ENCODE peak calls at places on chromosome 17, in six cellular contexts. X is fibroblast of pulmonary artery, V is uterus, R is dorsolateral prefrontal cortex, E is A549, Z is left lung. F is an unnamed sample.

GRCh38 chr17:80469667-80470066 is 6.7 kb downstream of the NPTX1 start:
- DNase-seq in X (no peak), V (no peak), R (no peak), E (no peak), Z (no peak), F (no peak)

GRCh38 chr17:63138713-63139112 is 172.7 kb downstream of the TANC2 start:
- DNase-seq in X (no peak), V (no peak), R (no peak), E (no peak), Z (no peak), F (no peak)

GRCh38 chr17:11240841-11241610 is at the start of gene SHISA6:
- DNase-seq in X (no peak), V (no peak), R (no peak), E (no peak), Z (no peak), F (no peak)

GRCh38 chr17:77529328-77529650 is 388.5 kb downstream of the SEC14L1 start:
- DNase-seq in X (no peak), V (no peak), R (no peak), E (no peak), Z (no peak), F (no peak)

GRCh38 chr17:83201206-83202001 is 122.0 kb downstream of the METRNL start:
- DNase-seq in X (no peak), V (no peak), R (no peak), E (no peak), Z (peak), F (peak)

GRCh38 chr17:81461607-81462500 is 50.7 kb downstream of the ACTG1 start:
- DNase-seq in X (no peak), V (no peak), R (no peak), E (no peak), Z (no peak), F (no peak)

GRCh38 chr17:74380959-74381808 is 13.9 kb downstream of the GPR142 start:
- DNase-seq in X (no peak), V (no peak), R (no peak), E (no peak), Z (no peak), F (no peak)

GRCh38 chr17:77914440-77915254 is 43.9 kb upstream of the TNRC6C start:
- DNase-seq in X (no peak), V (no peak), R (no peak), E (no peak), Z (no peak), F (no peak)

GRCh38 chr17:31449746-31450145 is 58.3 kb downstream of the RAB11FIP4 start:
- DNase-seq in X (no peak), V (no peak), R (no peak), E (no peak), Z (no peak), F (no peak)

GRCh38 chr17:31443386-31443785 is 51.9 kb downstream of the RAB11FIP4 start:
- DNase-seq in X (no peak), V (no peak), R (no peak), E (no peak), Z (no peak), F (no peak)

GRCh38 chr17:31444026-31444425 is 52.6 kb downstream of the RAB11FIP4 start:
- DNase-seq in X (no peak), V (no peak), R (peak), E (no peak), Z (no peak), F (no peak)

GRCh38 chr17:31448467-31449077 is 57.1 kb downstream of the RAB11FIP4 start:
- DNase-seq in X (peak), V (no peak), R (no peak), E (no peak), Z (no peak), F (no peak)

DNA sequence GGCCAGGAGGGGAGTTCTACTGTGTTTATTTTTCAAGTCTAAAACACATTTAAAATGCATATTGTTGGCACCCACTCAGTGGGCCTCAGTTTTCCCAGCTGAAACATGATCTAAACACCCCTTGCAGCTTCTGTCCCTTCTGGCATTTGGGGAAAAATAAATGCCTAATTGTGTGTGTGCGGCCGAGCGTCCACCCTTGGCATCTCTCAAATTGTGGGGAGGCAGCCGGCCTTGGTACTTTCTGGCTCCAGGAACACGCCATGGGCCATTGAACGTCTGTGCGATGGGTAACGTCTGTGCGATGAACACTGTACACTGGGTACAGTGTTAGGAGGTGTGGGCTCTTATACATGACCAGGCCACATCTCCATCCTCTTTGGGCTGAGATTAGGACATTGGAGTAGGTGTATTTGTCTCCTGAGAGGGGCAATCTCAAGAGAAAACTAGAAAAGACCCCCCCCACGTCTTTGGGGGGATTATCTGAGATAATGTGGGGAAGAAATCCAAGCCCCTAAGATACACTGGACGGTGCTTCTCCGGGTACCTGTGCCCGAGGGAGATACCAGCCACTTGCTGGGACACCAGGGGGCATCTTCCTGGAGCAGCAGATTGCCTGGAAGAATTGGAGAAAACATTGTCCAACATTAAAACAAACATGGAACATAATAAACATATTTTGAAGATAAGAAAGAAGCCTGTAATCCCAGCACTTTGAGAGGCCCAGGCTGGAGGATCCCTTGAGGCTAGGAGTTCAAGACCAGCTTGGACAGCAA is 54.9 kb downstream of the RAB11FIP4 start:
- DNase-seq in X (peak), V (no peak), R (no peak), E (peak), Z (no peak), F (no peak)
- TF ChIP-seq CTCF in X (no peak), V (no peak), R (no peak), E (peak), Z (no peak), F (no peak)

DNA sequence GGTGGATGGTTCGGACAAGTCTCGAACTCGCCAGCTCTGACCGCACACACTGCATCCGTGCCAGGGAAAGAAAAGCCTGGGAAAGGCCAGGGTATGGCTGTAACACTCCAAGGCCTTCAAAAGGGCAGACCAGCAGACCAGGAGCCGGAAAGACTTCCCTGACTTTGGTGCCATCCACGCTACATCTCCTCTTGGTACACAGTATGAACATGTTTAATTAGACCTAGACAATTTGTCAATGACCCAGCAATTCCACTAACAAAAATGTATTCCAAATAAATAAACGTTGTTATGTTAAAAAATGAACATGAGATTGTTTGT is 637 bp upstream of the HDAC5 start:
- DNase-seq in X (no peak), V (no peak), R (no peak), E (no peak), Z (no peak), F (no peak)
- TF ChIP-seq CTCF in X (no peak), V (no peak), R (no peak), E (no peak), Z (no peak), F (no peak)

GRCh38 chr17:32696426-32696825 is 180.5 kb downstream of the MYO1D start:
- DNase-seq in X (no peak), V (no peak), R (no peak), E (no peak), Z (no peak), F (no peak)
- TF ChIP-seq CTCF in X (no peak), V (no peak), R (no peak), E (no peak), Z (no peak), F (no peak)

GRCh38 chr17:58270476-58271290 is 10.1 kb downstream of the MPO start:
- DNase-seq in X (no peak), V (no peak), R (no peak), E (no peak), Z (no peak), F (no peak)
- TF ChIP-seq CTCF in X (no peak), V (no peak), R (no peak), E (no peak), Z (no peak), F (no peak)

GRCh38 chr17:68863091-68863652 is 92.0 kb downstream of the ABCA8 start:
- DNase-seq in X (no peak), V (no peak), R (no peak), E (no peak), Z (no peak), F (no peak)
- TF ChIP-seq CTCF in X (no peak), V (no peak), R (no peak), E (no peak), Z (no peak), F (no peak)

GRCh38 chr17:16467886-16468285 is 24.1 kb downstream of the LRRC75A start:
- DNase-seq in X (no peak), V (no peak), R (no peak), E (no peak), Z (no peak), F (no peak)
- TF ChIP-seq CTCF in X (no peak), V (no peak), R (no peak), E (no peak), Z (no peak), F (no peak)

DNA sequence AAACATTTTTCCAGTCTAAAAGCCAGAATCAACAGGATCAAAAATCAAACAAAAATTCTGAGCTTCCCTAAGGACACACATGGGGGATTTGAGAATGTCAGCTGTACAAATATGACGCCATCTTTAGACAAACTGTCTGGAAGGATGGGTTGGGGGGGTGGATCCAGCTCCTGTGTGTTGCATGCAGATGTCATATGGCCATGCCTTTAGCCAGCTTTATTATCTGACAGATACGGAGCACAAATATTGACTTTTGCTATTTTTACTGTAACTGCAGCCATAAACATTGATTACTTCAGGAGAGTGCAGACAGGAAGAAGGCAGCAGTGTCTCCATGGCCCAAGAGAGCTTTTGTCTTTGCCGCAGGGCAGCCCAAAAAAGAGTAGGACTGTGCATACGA is 279.4 kb upstream of the ELAC2 start:
- DNase-seq in X (no peak), V (no peak), R (no peak), E (no peak), Z (no peak), F (no peak)
- TF ChIP-seq CTCF in X (no peak), V (no peak), R (no peak), E (no peak), Z (no peak), F (no peak)

F was measured in activated B cell treated with CpG ODN at 0.5 μM for 24 hours.